ENCODE peak calls at places on chromosomes 4 and X, in eight cellular contexts. N, S, F, Z, M, V, J and G are unnamed samples.

GRCh38 chrX:45850197-45850774 is 649.6 kb upstream of the DIPK2B start:
- DNase-seq in N (peak), S (no peak), F (peak), Z (peak), M (no peak), V (peak), J (no peak), G (no peak)

GRCh38 chrX:85993539-85994197 is 53.7 kb downstream of the CHM start:
- DNase-seq in N (no peak), S (no peak), F (no peak), Z (peak), M (peak), V (peak), J (no peak), G (no peak)

GRCh38 chr4:42671431-42672194 is 14.7 kb upstream of the ATP8A1 start:
- DNase-seq in N (no peak), S (no peak), F (no peak), Z (no peak), M (no peak), V (no peak), J (no peak), G (no peak)

GRCh38 chrX:154481911-154482601 is 3.0 kb upstream of the LAGE3 start:
- DNase-seq in N (no peak), S (no peak), F (no peak), Z (no peak), M (no peak), V (no peak), J (no peak), G (no peak)

GRCh38 chr4:40669504-40669903 is 39.8 kb upstream of the RBM47 start:
- DNase-seq in N (no peak), S (no peak), F (no peak), Z (no peak), M (no peak), V (no peak), J (no peak), G (no peak)

GRCh38 chr4:175536852-175537453 is 275.1 kb downstream of the GPM6A start:
- DNase-seq in N (peak), S (no peak), F (no peak), Z (peak), M (peak), V (no peak), J (no peak), G (peak)

GRCh38 chrX:113551919-113552318 is 711.3 kb upstream of the AMOT start:
- DNase-seq in N (peak), S (no peak), F (no peak), Z (no peak), M (no peak), V (no peak), J (no peak), G (no peak)

GRCh38 chrX:40086569-40087335 is 11.0 kb downstream of the BCOR start:
- DNase-seq in N (peak), S (no peak), F (peak), Z (no peak), M (no peak), V (no peak), J (no peak), G (no peak)

GRCh38 chr4:29852537-29852936 is 867.6 kb upstream of the PCDH7 start:
- DNase-seq in N (no peak), S (no peak), F (no peak), Z (no peak), M (no peak), V (no peak), J (no peak), G (no peak)

GRCh38 chr4:176319704-176320339 is at the start of gene SPCS3:
- DNase-seq in N (peak), S (peak), F (peak), Z (peak), M (peak), V (peak), J (peak), G (peak)

GRCh38 chr4:111434581-111434980 is 710.7 kb upstream of the FAM241A start:
- DNase-seq in N (no peak), S (no peak), F (no peak), Z (peak), M (peak), V (no peak), J (no peak), G (peak)

GRCh38 chr4:100823066-100823992 is 305.5 kb upstream of the EMCN start:
- DNase-seq in N (no peak), S (no peak), F (no peak), Z (peak), M (peak), V (no peak), J (no peak), G (peak)

GRCh38 chrX:102599950-102600579 is 750 bp downstream of the ARMCX5 start:
- DNase-seq in N (no peak), S (no peak), F (no peak), Z (peak), M (peak), V (peak), J (no peak), G (no peak)

GRCh38 chrX:41421071-41421729 is 25.9 kb upstream of the NYX start:
- DNase-seq in N (no peak), S (peak), F (no peak), Z (no peak), M (no peak), V (no peak), J (no peak), G (peak)

GRCh38 chr4:107312366-107312765 is 276.3 kb upstream of the DKK2 start:
- DNase-seq in N (no peak), S (no peak), F (no peak), Z (no peak), M (no peak), V (no peak), J (no peak), G (no peak)

GRCh38 chr4:102869569-102870227 is 906 bp downstream of the CISD2 start:
- DNase-seq in N (no peak), S (no peak), F (no peak), Z (no peak), M (no peak), V (no peak), J (no peak), G (peak)

GRCh38 chr4:110793890-110794588 is 171.2 kb upstream of the PITX2 start:
- DNase-seq in N (peak), S (no peak), F (peak), Z (no peak), M (no peak), V (no peak), J (no peak), G (no peak)

GRCh38 chr4:81454498-81454897 is 17.2 kb downstream of the RASGEF1B start:
- DNase-seq in N (no peak), S (no peak), F (no peak), Z (peak), M (no peak), V (no peak), J (no peak), G (peak)

GRCh38 chr4:33494150-33494549 is 2750.2 kb downstream of the ARAP2 start:
- DNase-seq in N (no peak), S (no peak), F (no peak), Z (peak), M (peak), V (no peak), J (no peak), G (no peak)

GRCh38 chr4:141657550-141657949 is 21.2 kb downstream of the IL15 start:
- DNase-seq in N (no peak), S (no peak), F (no peak), Z (no peak), M (no peak), V (no peak), J (no peak), G (no peak)

GRCh38 chr4:83831588-83831987 is 295.7 kb downstream of the GPAT3 start:
- DNase-seq in N (no peak), S (no peak), F (no peak), Z (peak), M (peak), V (no peak), J (no peak), G (no peak)

GRCh38 chrX:49995021-49995731 is 72.8 kb downstream of the CLCN5 start:
- DNase-seq in N (no peak), S (no peak), F (no peak), Z (peak), M (peak), V (peak), J (no peak), G (peak)

GRCh38 chr4:47717173-47717572 is 120.7 kb downstream of the CORIN start:
- DNase-seq in N (peak), S (no peak), F (peak), Z (no peak), M (no peak), V (no peak), J (no peak), G (no peak)

GRCh38 chrX:40083120-40083978 is 14.4 kb downstream of the BCOR start:
- DNase-seq in N (peak), S (no peak), F (peak), Z (no peak), M (no peak), V (no peak), J (peak), G (no peak)

GRCh38 chrX:46788902-46789301 is 30.0 kb upstream of the SLC9A7 start:
- DNase-seq in N (peak), S (peak), F (peak), Z (peak), M (peak), V (no peak), J (no peak), G (no peak)

GRCh38 chrX:77431227-77431626 is 16.0 kb upstream of the FGF16 start:
- DNase-seq in N (no peak), S (no peak), F (no peak), Z (no peak), M (peak), V (no peak), J (no peak), G (no peak)

GRCh38 chrX:45352588-45352987 is 151.9 kb upstream of the DIPK2B start:
- DNase-seq in N (no peak), S (no peak), F (no peak), Z (peak), M (no peak), V (no peak), J (no peak), G (no peak)

GRCh38 chr4:142365386-142365785 is 480.7 kb downstream of the INPP4B start:
- DNase-seq in N (no peak), S (no peak), F (no peak), Z (no peak), M (no peak), V (no peak), J (no peak), G (no peak)

GRCh38 chrX:132876933-132877332 is 81.5 kb downstream of the HS6ST2 start:
- DNase-seq in N (no peak), S (no peak), F (no peak), Z (no peak), M (no peak), V (peak), J (no peak), G (no peak)

GRCh38 chr4:92387459-92388069 is 83.8 kb downstream of the GRID2 start:
- DNase-seq in N (peak), S (no peak), F (no peak), Z (peak), M (peak), V (peak), J (no peak), G (peak)

GRCh38 chrX:2714551-2714950 is 23.5 kb downstream of the CD99 start:
- DNase-seq in N (no peak), S (no peak), F (no peak), Z (no peak), M (no peak), V (no peak), J (no peak), G (no peak)

DNA sequence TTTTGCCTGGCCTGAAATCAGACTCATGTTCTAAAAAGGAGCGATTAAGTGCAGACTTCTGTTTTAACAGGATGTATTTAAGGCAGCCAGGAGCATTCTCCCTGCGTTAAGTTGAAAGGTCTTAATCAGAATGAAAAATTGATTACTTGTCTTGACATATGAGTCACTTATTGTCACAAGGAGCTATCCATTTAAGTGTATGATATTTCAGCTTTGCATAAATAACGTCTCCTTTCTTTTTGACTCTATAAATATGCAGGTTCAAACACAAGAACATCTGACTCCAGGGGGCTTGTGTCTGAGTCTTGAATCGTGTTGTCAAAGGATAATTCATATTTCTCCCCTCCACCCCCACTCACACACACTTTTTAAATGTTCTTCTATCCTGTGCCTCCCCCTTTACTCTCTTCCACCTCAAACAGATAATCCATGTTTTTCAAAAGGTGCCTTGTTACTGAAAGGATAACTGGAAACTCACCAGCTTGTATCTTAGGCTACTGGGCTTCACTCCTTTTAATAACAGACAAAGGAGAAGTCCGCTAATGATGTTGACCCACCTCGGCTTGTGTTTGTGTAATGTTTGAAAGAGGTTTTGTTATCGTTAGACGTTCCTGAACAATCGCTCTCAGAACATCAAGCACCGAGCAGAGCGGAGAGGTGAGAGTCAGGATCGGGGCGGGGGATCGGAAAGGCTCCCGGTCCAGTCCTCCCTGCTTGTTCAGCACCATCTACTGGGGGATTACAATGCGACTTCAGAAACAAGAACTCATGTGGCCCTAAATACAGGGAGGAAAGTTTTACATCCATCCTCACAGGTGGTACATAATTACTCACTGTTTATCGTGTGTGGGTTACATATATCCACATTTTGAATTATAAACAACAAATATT is 107.5 kb upstream of the RPL34 start:
- DNase-seq in N (peak), S (no peak), F (peak), Z (peak), M (peak), V (peak), J (no peak), G (peak)
- TF ChIP-seq CTCF in N (peak), S (no peak), F (peak), Z (peak), M (peak), V (no peak), J (no peak), G (peak)

DNA sequence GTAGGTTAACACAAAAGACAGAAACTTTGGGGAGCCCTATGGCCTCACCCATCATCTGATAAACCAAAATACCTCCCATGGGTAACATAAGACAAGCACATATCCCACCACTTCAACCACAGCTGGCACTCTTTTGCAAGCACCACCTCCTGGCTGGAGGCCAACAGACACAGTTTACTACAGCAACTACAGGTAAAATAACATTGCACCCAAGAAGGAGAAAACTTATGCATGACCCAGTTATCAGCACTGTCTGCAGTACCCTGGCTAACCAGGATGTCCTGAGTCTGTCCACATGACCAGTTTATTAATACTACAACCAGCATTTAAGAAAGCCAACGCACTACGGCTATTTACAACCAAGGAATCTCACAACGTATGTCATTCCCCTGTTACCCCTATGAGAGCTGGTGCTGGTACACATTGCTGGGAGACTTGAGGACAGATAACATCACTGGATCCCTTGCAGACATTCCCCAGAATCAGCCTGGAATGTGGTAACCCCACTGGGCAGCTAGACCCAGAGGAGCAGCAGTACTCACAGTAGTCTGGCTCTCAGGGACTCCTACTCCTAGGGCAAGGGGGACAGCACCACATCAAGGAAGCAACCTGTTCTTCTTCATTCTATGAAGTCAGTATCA is 32.0 kb downstream of the ELF2 start:
- DNase-seq in N (no peak), S (no peak), F (peak), Z (no peak), M (no peak), V (no peak), J (no peak), G (no peak)
- TF ChIP-seq CTCF in N (no peak), S (no peak), F (no peak), Z (no peak), M (no peak), V (no peak), J (no peak), G (no peak)

DNA sequence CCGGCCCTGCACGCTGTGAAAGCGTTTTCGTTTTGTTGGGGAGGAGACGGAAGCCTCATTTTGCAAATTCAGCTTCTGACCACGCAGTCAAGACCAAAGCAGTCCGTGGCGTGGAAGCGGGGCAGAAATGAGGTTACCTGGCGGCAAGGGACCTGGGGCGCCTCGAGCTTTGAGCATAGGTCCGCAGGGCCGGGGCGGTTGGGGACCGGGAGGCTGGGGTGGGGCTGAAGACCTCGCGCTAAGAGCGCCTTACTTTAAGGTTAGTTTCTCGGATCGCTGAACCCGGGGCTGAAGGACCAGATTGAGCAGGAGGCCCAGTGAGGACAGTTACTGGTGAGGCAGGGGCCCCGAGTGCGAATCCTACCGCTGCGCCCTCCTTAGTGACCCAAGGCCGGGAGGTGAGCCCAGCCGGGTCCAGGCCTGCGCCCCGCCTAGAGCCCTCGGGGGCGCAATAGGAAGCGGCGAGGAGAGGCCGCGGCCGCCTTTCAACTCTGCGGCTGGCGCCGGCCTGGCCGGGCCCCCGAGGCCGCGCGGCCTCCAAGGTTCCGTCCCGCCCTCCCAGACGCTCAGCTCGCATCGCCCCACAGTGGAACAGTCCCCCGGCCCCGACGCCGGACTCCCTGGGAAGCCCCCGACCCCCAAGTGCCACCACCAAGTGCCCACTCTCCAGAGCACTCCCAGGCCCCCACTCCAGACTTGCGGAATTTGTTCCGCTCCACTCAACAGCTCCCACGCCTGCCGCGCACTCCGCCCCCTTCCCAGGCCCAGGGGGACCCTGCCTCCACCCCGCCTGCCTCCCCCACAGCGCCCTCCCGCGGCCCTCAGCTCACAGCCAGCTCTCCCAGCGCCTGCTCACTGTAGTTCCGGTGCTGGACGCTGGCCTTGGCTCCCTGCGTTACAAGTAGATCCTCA is 7.6 kb downstream of the MSX1 start:
- DNase-seq in N (peak), S (peak), F (peak), Z (no peak), M (peak), V (no peak), J (no peak), G (no peak)
- TF ChIP-seq CTCF in N (peak), S (no peak), F (peak), Z (no peak), M (no peak), V (peak), J (no peak), G (no peak)

DNA sequence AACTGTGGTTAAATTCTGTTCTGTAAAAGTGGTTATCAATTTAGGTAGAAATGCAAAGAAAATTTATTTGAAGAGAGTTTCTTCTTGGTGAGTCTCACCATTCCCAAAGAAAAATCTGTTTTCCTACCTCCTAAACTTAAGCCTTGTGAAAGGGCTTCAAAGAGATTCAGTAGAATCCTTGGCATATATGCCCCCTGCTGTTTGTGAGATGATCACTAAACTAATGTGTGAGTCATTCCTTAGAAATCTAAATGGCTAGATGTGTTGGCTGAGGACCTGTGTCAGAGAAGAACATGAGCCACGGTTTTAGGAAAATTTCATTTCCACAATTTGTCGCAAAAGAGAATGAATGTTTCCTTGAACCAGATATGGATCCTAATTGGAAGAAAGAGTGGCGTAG is 260.9 kb downstream of the SLC7A11 start:
- DNase-seq in N (no peak), S (no peak), F (no peak), Z (peak), M (peak), V (no peak), J (no peak), G (peak)
- TF ChIP-seq CTCF in N (no peak), S (no peak), F (no peak), Z (peak), M (peak), V (no peak), J (no peak), G (no peak)